ENCODE peak calls at places on chromosomes 11 and 22, in seven cellular contexts. N is tibial nerve, I is cardiac muscle cell, T is IMR-90, R is GM23338, Q is heart left ventricle, A is left lung. U is an unnamed sample. For H3K27me3, the result is how much of the 10 kb centered on the place peaks cover.

GRCh38 chr11:79931692-79932091 is 490.9 kb upstream of the TENM4 start:
- DNase-seq in N (no peak), Q (no peak), R (no peak), I (no peak), A (no peak), T (no peak), U (no peak)

GRCh38 chr11:103528046-103528445 is 418.8 kb downstream of the DYNC2H1 start:
- DNase-seq in N (no peak), Q (no peak), A (no peak), R (no peak), T (no peak), I (peak), U (no peak)

GRCh38 chr22:42937164-42937854 is 77.6 kb downstream of the PACSIN2 start:
- DNase-seq in T (peak), R (no peak), Q (no peak), N (no peak), I (peak), A (peak), U (peak)

GRCh38 chr11:12017243-12017678 is 8.8 kb upstream of the DKK3 start:
- DNase-seq in N (no peak), I (peak), A (no peak), Q (peak), T (peak), R (no peak), U (no peak)

GRCh38 chr11:104892723-104893511 is 5.3 kb downstream of the CASP12 start:
- DNase-seq in N (no peak), A (no peak), T (peak), I (peak), Q (no peak), R (no peak), U (no peak)

GRCh38 chr11:114173836-114174235 is 114.3 kb downstream of the ZBTB16 start:
- DNase-seq in A (no peak), N (no peak), R (no peak), T (no peak), I (no peak), Q (no peak), U (no peak)

GRCh38 chr22:41405588-41405987 is 23.8 kb downstream of the TEF start:
- DNase-seq in Q (no peak), A (no peak), T (no peak), R (no peak), I (no peak), N (no peak), U (no peak)

GRCh38 chr22:45544588-45545170 is 42.0 kb downstream of the FBLN1 start:
- DNase-seq in A (no peak), N (no peak), R (no peak), I (peak), Q (peak), T (peak), U (no peak)

GRCh38 chr11:12066056-12066798 is 44.2 kb upstream of the MICAL2 start:
- DNase-seq in Q (no peak), N (no peak), A (no peak), I (peak), T (peak), R (no peak), U (peak)

GRCh38 chr11:104564921-104565580 is 333.2 kb downstream of the CASP12 start:
- DNase-seq in N (no peak), R (no peak), I (no peak), Q (peak), A (peak), T (no peak), U (no peak)

GRCh38 chr22:29569011-29569678 is 11.8 kb downstream of the NIPSNAP1 start:
- DNase-seq in N (no peak), I (no peak), T (no peak), R (no peak), A (no peak), Q (no peak), U (no peak)

GRCh38 chr22:25557218-25557617 is 7.3 kb upstream of the GRK3 start:
- DNase-seq in Q (no peak), A (no peak), I (no peak), N (no peak), T (no peak), R (no peak), U (no peak)

GRCh38 chr11:64400096-64400495 is 41.1 kb downstream of the RPS6KA4 start:
- DNase-seq in A (no peak), R (no peak), N (no peak), I (no peak), Q (no peak), T (no peak), U (peak)

GRCh38 chr11:14041040-14041439 is 78.5 kb downstream of the SPON1 start:
- DNase-seq in A (no peak), I (peak), N (no peak), T (peak), Q (no peak), R (peak), U (no peak)

GRCh38 chr11:12537778-12538401 is 136.3 kb upstream of the TEAD1 start:
- DNase-seq in R (peak), Q (no peak), N (peak), T (peak), A (no peak), I (no peak), U (peak)

GRCh38 chr11:123762422-123762821 is 8.1 kb upstream of the OR6X1 start:
- DNase-seq in N (no peak), R (no peak), Q (no peak), T (no peak), I (no peak), A (no peak), U (no peak)

GRCh38 chr22:17266261-17266971 is 47.2 kb upstream of the ADA2 start:
- DNase-seq in T (no peak), Q (peak), I (peak), A (no peak), R (peak), N (no peak), U (peak)

GRCh38 chr22:49507607-49508292 is 319.9 kb downstream of the BRD1 start:
- DNase-seq in N (no peak), R (no peak), I (no peak), Q (no peak), A (no peak), T (no peak), U (no peak)

GRCh38 chr22:43498856-43499253 is 87.0 kb downstream of the MPPED1 start:
- DNase-seq in A (no peak), T (no peak), N (no peak), R (no peak), Q (no peak), I (no peak), U (no peak)

GRCh38 chr11:73175551-73176144 is 33.5 kb upstream of the FCHSD2 start:
- DNase-seq in T (no peak), N (no peak), R (no peak), Q (no peak), A (peak), I (no peak), U (no peak)

GRCh38 chr11:45262900-45263299 is 23.2 kb downstream of the SYT13 start:
- DNase-seq in T (no peak), Q (no peak), N (no peak), I (no peak), A (no peak), R (no peak), U (peak)

GRCh38 chr22:37501610-37502341 is 15.6 kb upstream of the MFNG start:
- DNase-seq in N (peak), R (no peak), T (peak), A (peak), Q (peak), I (peak), U (peak)

GRCh38 chr11:115379528-115379927 is 124.7 kb downstream of the CADM1 start:
- DNase-seq in A (no peak), I (no peak), T (peak), R (no peak), Q (no peak), N (no peak), U (no peak)

GRCh38 chr11:103870821-103871309 is 165.6 kb upstream of the DDI1 start:
- DNase-seq in N (peak), T (no peak), A (peak), R (no peak), I (no peak), Q (peak), U (peak)

GRCh38 chr11:116167706-116168458 is 604.9 kb downstream of the BUD13 start:
- DNase-seq in R (no peak), T (no peak), Q (no peak), I (no peak), N (no peak), A (no peak), U (no peak)

DNA sequence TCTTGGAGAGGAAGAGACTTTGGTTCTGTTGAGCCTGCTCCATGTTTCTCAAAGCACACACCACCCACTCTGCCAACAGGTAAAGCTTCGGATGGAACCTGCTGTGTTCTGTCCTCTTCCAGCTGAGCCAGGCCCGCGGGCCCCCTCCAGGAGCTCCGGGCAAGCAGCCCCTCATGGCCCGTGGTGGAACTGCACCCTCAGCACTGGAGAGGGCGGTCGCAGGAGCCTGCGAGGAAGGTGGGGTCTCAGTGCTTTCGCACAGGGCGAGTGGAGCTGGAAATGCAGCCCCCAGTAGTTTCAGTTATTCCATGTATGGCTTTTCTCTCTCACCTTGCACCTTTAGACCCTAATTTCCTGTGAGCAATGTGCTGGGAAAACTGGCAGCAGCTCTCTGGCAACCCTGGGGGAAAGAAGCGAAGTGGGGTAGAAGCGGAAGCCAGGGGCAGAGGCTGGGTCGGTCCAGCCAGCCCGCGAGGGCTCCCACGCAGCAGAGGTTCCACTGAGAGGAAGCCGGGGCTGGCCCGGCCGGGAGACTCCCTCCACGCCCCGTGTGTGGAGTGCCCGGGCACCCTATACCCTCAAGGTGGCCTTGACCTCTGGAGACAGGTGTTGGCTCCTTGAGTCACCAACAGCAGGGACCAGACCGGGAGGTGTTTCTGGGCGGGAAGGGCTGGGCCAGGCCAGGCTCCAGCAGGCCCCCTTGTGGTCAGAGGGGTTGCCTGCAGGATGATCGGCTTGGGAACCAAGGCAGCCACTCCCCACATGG is 119.9 kb upstream of the TMEM45B start:
- DNase-seq in Q (peak), T (peak), N (no peak), R (peak), A (peak), I (peak), U (peak)
- H3K27me3 ChIP-seq in Q (under half), T (under half), N (under half), R (under half), A (under half), I (under half), U (under half)

GRCh38 chr22:23749747-23750373 is 1.1 kb downstream of the ZNF70 start:
- DNase-seq in N (no peak), R (no peak), A (no peak), Q (no peak), I (peak), T (no peak), U (no peak)
- H3K4me3 ChIP-seq in N (peak), R (peak), A (peak), Q (peak), I (peak), T (peak), U (peak)

DNA sequence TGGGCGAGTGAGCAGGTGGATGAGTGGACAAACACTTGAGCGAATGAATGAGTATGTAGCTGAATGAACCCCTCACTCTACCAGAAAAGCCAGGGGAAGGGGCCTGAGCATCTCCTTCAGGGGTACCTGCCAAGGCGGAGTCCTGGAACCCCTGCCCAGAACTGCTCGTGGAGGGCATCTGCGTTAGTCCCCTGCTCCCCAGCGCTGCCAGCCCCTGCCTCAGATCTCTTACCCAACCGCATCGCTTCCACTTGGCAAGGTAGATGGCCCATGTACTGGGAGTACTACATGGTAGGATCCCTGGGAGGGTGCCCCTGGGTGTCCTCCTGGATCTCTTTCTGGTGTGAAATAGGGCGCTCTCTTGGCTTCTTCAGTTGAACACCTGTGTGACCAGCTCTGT is 7.4 kb upstream of the ANO1 start:
- DNase-seq in Q (no peak), A (no peak), R (no peak), I (no peak), T (no peak), N (no peak), U (no peak)
- H3K27me3 ChIP-seq in Q (under half), A (half or more), R (under half), I (half or more), T (under half), N (half or more), U (under half)

GRCh38 chr11:112852141-112852853 is 108.9 kb upstream of the NCAM1 start:
- DNase-seq in T (no peak), I (no peak), Q (no peak), R (no peak), N (no peak), A (no peak), U (no peak)
- H3K4me3 ChIP-seq in T (no peak), I (no peak), Q (no peak), R (no peak), N (no peak), A (no peak), U (no peak)

U was measured in body of pancreas.